ENCODE peak calls at places on chromosomes 12 and 14, in eight cellular contexts. Z is tibial artery, B is B cell, Y is ovary, T is cardiac muscle cell, F is WTC11, E is D721Med, D is HFFc6. X is an unnamed sample.

GRCh38 chr12:98440165-98440581 is 75.2 kb upstream of the TMPO start:
- DNase-seq in Z (peak), B (no peak), Y (peak), T (peak), F (no peak), E (no peak), D (peak), X (no peak)

GRCh38 chr14:73059326-73059725 is 992 bp downstream of the RBM25 start:
- DNase-seq in Z (no peak), B (no peak), Y (no peak), T (peak), F (no peak), E (no peak), D (peak), X (no peak)

GRCh38 chr12:45216297-45216982 is 545 bp downstream of the ANO6 start:
- DNase-seq in Z (peak), B (peak), Y (peak), T (peak), F (peak), E (no peak), D (peak), X (peak)

GRCh38 chr12:93011100-93011499 is 82.0 kb upstream of the EEA1 start:
- DNase-seq in Z (no peak), B (no peak), Y (no peak), T (no peak), F (no peak), E (no peak), D (no peak), X (no peak)

GRCh38 chr12:66131067-66131688 is 628 bp upstream of the LLPH start:
- DNase-seq in Z (no peak), B (no peak), Y (no peak), T (no peak), F (no peak), E (no peak), D (no peak), X (no peak)

GRCh38 chr14:104601786-104602185 is 2.8 kb downstream of the TMEM179 start:
- DNase-seq in Z (no peak), B (no peak), Y (no peak), T (peak), F (no peak), E (no peak), D (peak), X (no peak)

GRCh38 chr12:125453751-125454150 is 388.5 kb downstream of the AACS start:
- DNase-seq in Z (no peak), B (no peak), Y (no peak), T (no peak), F (no peak), E (no peak), D (no peak), X (no peak)

GRCh38 chr14:64915025-64915424 is 770 bp downstream of the CHURC1 start:
- DNase-seq in Z (no peak), B (no peak), Y (no peak), T (no peak), F (no peak), E (no peak), D (no peak), X (no peak)

GRCh38 chr12:388012-388411 is 1.1 kb downstream of the KDM5A start:
- DNase-seq in Z (no peak), B (no peak), Y (no peak), T (no peak), F (no peak), E (no peak), D (no peak), X (no peak)

GRCh38 chr12:91179315-91179714 is 3.3 kb downstream of the DCN start:
- DNase-seq in Z (peak), B (no peak), Y (no peak), T (peak), F (no peak), E (no peak), D (peak), X (no peak)

GRCh38 chr12:92988622-92989130 is 59.6 kb upstream of the EEA1 start:
- DNase-seq in Z (no peak), B (no peak), Y (no peak), T (no peak), F (no peak), E (no peak), D (no peak), X (no peak)

GRCh38 chr14:101731187-101732080 is 30.1 kb upstream of the PPP2R5C start:
- DNase-seq in Z (peak), B (no peak), Y (no peak), T (peak), F (no peak), E (no peak), D (peak), X (no peak)

GRCh38 chr14:104598039-104598438 is 6.5 kb downstream of the TMEM179 start:
- DNase-seq in Z (no peak), B (peak), Y (no peak), T (no peak), F (no peak), E (no peak), D (no peak), X (no peak)

GRCh38 chr12:98592825-98593322 is 612 bp upstream of the SLC25A3 start:
- DNase-seq in Z (no peak), B (no peak), Y (no peak), T (no peak), F (no peak), E (no peak), D (no peak), X (no peak)

GRCh38 chr14:71606064-71606463 is 326.2 kb upstream of the RGS6 start:
- DNase-seq in Z (no peak), B (no peak), Y (no peak), T (no peak), F (no peak), E (no peak), D (no peak), X (no peak)

DNA sequence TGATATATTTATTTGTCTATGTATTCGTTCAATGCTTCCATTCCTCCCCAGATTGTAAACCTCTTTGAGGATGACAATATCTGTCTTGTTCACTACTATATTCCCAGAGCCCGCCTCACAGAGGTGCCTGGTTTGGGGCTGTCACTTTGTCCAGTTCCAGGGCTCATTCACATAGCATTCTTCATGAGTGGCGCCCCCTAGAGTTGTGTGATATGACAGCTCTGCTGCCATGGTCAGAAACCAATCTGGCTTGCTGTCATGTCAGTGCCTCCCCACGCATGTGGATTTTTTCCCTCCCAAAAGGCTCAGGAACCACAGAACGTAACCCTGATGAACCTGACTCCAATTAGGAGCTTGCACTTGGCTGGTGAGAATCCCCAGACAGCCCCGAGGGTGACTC is 145.4 kb downstream of the PTPN11 start:
- DNase-seq in Z (no peak), B (no peak), Y (no peak), T (no peak), F (peak), E (no peak), D (no peak), X (no peak)
- TF ChIP-seq CTCF in Z (no peak), B (no peak), Y (no peak), T (no peak), F (peak), E (no peak), D (peak), X (peak)

GRCh38 chr14:26394114-26394855 is 203.5 kb downstream of the NOVA1 start:
- DNase-seq in Z (no peak), B (no peak), Y (no peak), T (peak), F (no peak), E (no peak), D (no peak), X (no peak)
- TF ChIP-seq CTCF in Z (peak), B (no peak), Y (no peak), T (peak), F (no peak), E (peak), D (peak), X (peak)

GRCh38 chr14:100192250-100192671 is 32.8 kb upstream of the DEGS2 start:
- DNase-seq in Z (no peak), B (no peak), Y (peak), T (peak), F (no peak), E (no peak), D (no peak), X (no peak)

GRCh38 chr14:100192672-100193416 is 33.4 kb upstream of the DEGS2 start:
- DNase-seq in Z (peak), B (peak), Y (peak), T (peak), F (peak), E (peak), D (peak), X (peak)

GRCh38 chr14:100190126-100190525 is 30.7 kb upstream of the DEGS2 start:
- DNase-seq in Z (no peak), B (no peak), Y (no peak), T (no peak), F (no peak), E (no peak), D (no peak), X (no peak)

GRCh38 chr14:100191584-100192249 is 32.3 kb upstream of the DEGS2 start:
- DNase-seq in Z (no peak), B (no peak), Y (no peak), T (peak), F (no peak), E (no peak), D (no peak), X (no peak)

DNA sequence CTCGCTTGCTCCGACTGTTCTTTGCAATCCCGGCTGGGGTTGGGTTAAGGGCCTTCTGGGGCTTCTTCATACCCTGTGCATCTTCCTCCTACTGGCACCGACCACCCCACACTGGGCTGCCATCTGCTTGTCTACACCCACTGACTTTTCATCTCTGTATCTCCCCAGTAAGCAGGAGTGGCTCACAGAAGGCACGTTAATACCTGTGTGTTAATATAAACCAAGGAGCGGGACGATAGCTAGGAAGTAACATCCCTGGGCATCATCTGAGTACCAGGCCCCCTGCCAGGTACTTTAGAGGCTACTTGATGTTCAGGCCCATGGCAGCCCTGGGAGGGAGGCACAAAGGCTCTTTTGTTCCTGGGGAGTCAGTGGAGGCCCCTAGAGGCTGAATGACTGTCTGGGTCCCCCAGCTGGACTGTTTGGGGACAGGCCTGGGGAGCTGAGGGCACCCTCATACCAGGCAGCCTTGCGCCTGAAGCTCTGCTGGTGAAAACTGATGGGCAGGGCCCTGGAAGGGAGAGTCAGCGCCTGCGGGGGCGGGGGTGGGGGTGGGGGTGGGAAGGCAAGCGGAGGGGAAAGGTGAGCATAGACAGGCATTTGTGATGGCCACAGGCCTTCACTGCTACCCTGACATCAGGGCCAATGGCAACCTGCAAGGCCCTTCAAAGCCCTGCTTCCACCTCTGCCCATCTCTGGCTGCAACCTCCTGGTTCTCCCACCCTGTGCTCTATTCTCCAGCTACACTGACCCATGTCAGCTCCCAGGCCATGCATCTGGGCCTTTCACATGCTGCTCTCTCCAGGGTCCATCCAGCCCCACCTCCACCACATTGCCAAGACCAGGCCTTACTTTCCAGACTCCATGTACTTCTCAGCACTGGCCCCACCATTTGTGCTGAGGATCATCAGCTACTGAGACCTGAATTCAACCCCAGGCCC is 34.2 kb upstream of the DEGS2 start:
- DNase-seq in Z (no peak), B (no peak), Y (peak), T (no peak), F (no peak), E (no peak), D (no peak), X (no peak)
- TF ChIP-seq CTCF in Z (no peak), B (no peak), Y (no peak), T (no peak), F (no peak), E (no peak), D (no peak), X (no peak)

GRCh38 chr14:77409131-77409533 is 14.2 kb downstream of the NOXRED1 start:
- DNase-seq in Z (no peak), B (no peak), Y (no peak), T (peak), F (peak), E (no peak), D (no peak), X (no peak)
- TF ChIP-seq CTCF in Z (no peak), B (no peak), Y (no peak), T (no peak), F (no peak), E (peak), D (peak), X (peak)

GRCh38 chr12:104825408-104825807 is 132.7 kb downstream of the SLC41A2 start:
- DNase-seq in Z (no peak), B (no peak), Y (no peak), T (peak), F (peak), E (no peak), D (no peak), X (no peak)

GRCh38 chr12:104828015-104828414 is 130.1 kb downstream of the SLC41A2 start:
- DNase-seq in Z (no peak), B (no peak), Y (no peak), T (no peak), F (no peak), E (no peak), D (no peak), X (no peak)

GRCh38 chr12:104823985-104824441 is 134.1 kb downstream of the SLC41A2 start:
- DNase-seq in Z (peak), B (no peak), Y (no peak), T (no peak), F (no peak), E (no peak), D (no peak), X (no peak)

DNA sequence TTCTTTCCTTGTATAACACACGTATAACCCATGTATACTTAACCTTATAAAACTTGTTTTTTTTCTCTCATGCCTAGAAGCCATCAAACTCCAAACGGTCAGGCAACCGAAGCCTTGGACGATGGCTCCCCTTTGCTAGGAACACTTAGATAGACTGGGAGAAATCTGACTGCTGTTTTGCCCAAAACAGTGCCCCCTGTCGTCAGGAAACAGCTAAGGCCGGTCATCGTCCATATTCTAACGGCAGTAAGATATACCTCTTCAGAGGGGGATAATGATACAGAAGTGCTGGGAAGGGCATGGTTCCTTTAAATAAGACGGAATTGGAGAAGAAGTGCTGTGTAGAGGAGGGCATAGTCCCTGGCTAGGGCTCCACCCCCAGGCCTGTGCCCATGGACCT is 130.5 kb downstream of the SLC41A2 start:
- DNase-seq in Z (no peak), B (no peak), Y (no peak), T (no peak), F (peak), E (no peak), D (no peak), X (no peak)
- TF ChIP-seq CTCF in Z (no peak), B (peak), Y (no peak), T (peak), F (peak), E (no peak), D (peak), X (peak)

GRCh38 chr12:24530689-24531088 is 418.2 kb downstream of the BCAT1 start:
- DNase-seq in Z (no peak), B (no peak), Y (no peak), T (no peak), F (no peak), E (no peak), D (no peak), X (no peak)

GRCh38 chr12:24537241-24537860 is 411.6 kb downstream of the BCAT1 start:
- DNase-seq in Z (no peak), B (no peak), Y (no peak), T (peak), F (no peak), E (no peak), D (no peak), X (no peak)

GRCh38 chr12:24535334-24536019 is 413.4 kb downstream of the BCAT1 start:
- DNase-seq in Z (no peak), B (no peak), Y (no peak), T (no peak), F (no peak), E (no peak), D (no peak), X (no peak)

GRCh38 chr12:24533953-24534352 is 414.9 kb downstream of the BCAT1 start:
- DNase-seq in Z (no peak), B (no peak), Y (no peak), T (no peak), F (no peak), E (no peak), D (no peak), X (no peak)

DNA sequence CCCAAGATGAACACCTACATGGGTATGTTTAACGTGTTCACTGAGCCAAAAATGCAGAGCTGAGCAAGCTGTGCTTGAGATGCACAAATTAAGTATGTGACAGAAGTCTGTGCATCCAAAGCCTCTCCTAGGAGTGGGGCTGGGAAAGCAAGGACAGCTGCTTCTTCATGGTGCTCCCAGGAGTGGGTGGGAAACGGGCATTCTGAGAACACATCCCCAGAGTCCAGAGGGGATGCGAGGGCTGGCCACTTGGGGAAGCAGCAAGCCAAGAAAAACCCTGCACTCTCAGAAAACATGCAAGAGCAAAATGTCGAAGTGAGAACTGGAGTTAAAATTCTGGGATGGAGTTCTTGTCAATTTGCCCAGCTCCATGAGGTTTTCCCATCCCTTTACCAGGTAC is 414.3 kb downstream of the BCAT1 start:
- DNase-seq in Z (no peak), B (no peak), Y (peak), T (no peak), F (peak), E (no peak), D (no peak), X (no peak)
- TF ChIP-seq CTCF in Z (no peak), B (no peak), Y (no peak), T (no peak), F (no peak), E (no peak), D (no peak), X (no peak)

GRCh38 chr12:120639771-120640721 is at the start of gene CABP1:
- DNase-seq in Z (no peak), B (peak), Y (no peak), T (no peak), F (peak), E (no peak), D (no peak), X (no peak)
- TF ChIP-seq CTCF in Z (no peak), B (peak), Y (no peak), T (no peak), F (no peak), E (peak), D (no peak), X (peak)

DNA sequence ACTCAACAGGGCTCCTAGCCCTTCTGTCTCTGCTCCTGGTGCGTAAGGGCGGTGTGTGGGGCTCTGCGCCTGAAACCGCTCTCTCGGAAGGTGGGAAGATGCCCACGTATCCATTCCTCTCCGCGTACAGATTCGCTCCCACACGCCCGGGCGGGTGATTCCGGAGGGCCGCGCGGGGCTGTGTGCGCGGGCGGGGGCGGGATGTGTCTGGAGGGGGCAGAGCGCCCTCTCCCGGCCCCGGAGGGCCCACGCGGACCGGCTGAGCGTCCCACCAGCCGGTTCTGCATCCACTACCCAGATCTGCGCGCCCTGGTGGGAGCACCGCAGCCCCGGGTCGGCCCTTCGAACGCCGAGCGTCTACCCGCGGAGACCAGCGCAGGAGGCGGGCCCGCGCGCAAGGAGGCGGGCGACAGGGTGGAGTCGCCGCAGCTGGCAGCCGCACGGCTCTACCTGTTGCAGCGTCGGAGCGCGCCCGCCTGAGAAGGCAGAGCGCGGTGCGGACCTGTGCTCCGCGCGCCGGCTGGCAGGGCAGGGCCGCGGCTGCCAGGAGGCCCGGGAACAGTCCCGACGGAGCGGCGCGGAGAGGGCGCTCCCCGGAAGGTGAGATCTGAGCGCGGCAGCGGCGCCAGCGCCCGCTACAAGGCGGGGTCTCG is 1.4 kb upstream of the KCNK13 start:
- DNase-seq in Z (no peak), B (peak), Y (peak), T (peak), F (peak), E (peak), D (no peak), X (peak)
- TF ChIP-seq CTCF in Z (no peak), B (no peak), Y (no peak), T (peak), F (peak), E (peak), D (peak), X (peak)

X was measured in type B pancreatic cell.